ENCODE peak calls at places on chromosomes 11 and 22, in ten cellular contexts. E is uterus; V is transverse colon; P is right lobe of liver; Z is stimulated activated CD4-positive, alpha-beta T cell treated with anti-CD3 and anti-CD28 coated beads, Interleukin-2, amount 100 ng/mL, for 48 hours; I is EH; X is GM23338; D is activated CD4-positive, alpha-beta T cell treated with anti-CD3 and anti-CD28 coated beads, Interleukin-2, amount 50 U/mL, for 48 hours; Q is neural crest cell; L is RWPE1. K is an unnamed sample.

GRCh38 chr11:69221086-69221485 is 65.4 kb downstream of the SMIM38 start:
- DNase-seq in X (no peak), L (no peak), P (no peak), E (no peak), D (no peak), I (no peak), Q (no peak), Z (no peak), V (no peak), K (no peak)

GRCh38 chr22:27460596-27461347 is 340.8 kb downstream of the MN1 start:
- DNase-seq in X (peak), V (no peak), I (peak), P (no peak), L (no peak), E (no peak), Z (no peak), D (no peak), Q (no peak), K (no peak)

GRCh38 chr11:72124046-72124445 is 11.5 kb upstream of the FOLR3 start:
- DNase-seq in Q (no peak), Z (no peak), D (no peak), V (no peak), P (no peak), X (no peak), L (no peak), I (no peak), E (no peak), K (no peak)

GRCh38 chr22:16721969-16722368 is 103.2 kb downstream of the XKR3 start:
- DNase-seq in P (no peak), X (no peak), L (no peak), I (no peak), D (no peak), E (no peak), Z (no peak), V (no peak), Q (no peak), K (no peak)

GRCh38 chr11:120652705-120653335 is 141.3 kb downstream of the GRIK4 start:
- DNase-seq in D (no peak), Z (peak), Q (no peak), L (no peak), E (no peak), X (peak), I (peak), P (no peak), V (no peak), K (peak)

GRCh38 chr11:20452585-20452984 is 65.1 kb downstream of the PRMT3 start:
- DNase-seq in L (no peak), E (no peak), I (no peak), P (no peak), V (no peak), D (no peak), Z (no peak), X (no peak), Q (no peak), K (no peak)

GRCh38 chr22:22753526-22754267 is 109.3 kb downstream of the GGTLC2 start:
- DNase-seq in P (peak), Z (peak), V (peak), X (peak), Q (peak), L (peak), E (no peak), D (peak), I (peak), K (peak)

GRCh38 chr11:35077709-35078695 is 61.0 kb upstream of the CD44 start:
- DNase-seq in I (peak), Q (no peak), E (no peak), P (no peak), X (no peak), L (peak), V (no peak), D (no peak), Z (no peak), K (peak)

GRCh38 chr11:120875986-120876385 is 147.9 kb upstream of the TBCEL start:
- DNase-seq in I (no peak), L (no peak), X (no peak), Z (no peak), V (no peak), P (no peak), D (no peak), Q (no peak), E (no peak), K (no peak)

GRCh38 chr22:27581688-27582087 is 219.9 kb downstream of the MN1 start:
- DNase-seq in P (no peak), Z (no peak), E (peak), Q (no peak), L (no peak), I (no peak), D (no peak), X (no peak), V (peak), K (no peak)

K was measured in MCF 10A.